ENCODE peak calls at places on chromosomes 13 and 19, in eight cellular contexts. P is Panc1; O is uterus; T is mesendoderm; J is ascending aorta; G is CD4-positive, CD25-positive, alpha-beta regulatory T cell; D is thoracic aorta; E is tibial nerve. X is an unnamed sample.

GRCh38 chr13:40060318-40061007 is 405.0 kb downstream of the COG6 start:
- DNase-seq in P (no peak), O (peak; percentile 89), T (no peak), J (peak; percentile 46), G (no peak), D (peak; percentile 24), E (peak; percentile 49), X (no peak)

GRCh38 chr13:49330546-49330864 is 82.8 kb downstream of the CDADC1 start:
- DNase-seq in P (no peak), O (no peak), T (no peak), J (no peak), G (no peak), D (no peak), E (no peak), X (no peak)

GRCh38 chr13:75724742-75725504 is 88.8 kb downstream of the LMO7 start:
- DNase-seq in P (no peak), O (no peak), T (peak; percentile 17), J (no peak), G (no peak), D (no peak), E (no peak), X (no peak)

GRCh38 chr19:5046339-5047039 is 77.6 kb downstream of the KDM4B start:
- DNase-seq in P (no peak), O (no peak), T (no peak), J (no peak), G (no peak), D (no peak), E (no peak), X (no peak)

GRCh38 chr19:44848036-44848804 is 2.1 kb downstream of the NECTIN2 start:
- DNase-seq in P (no peak), O (peak; percentile 44), T (peak; percentile 93), J (no peak), G (no peak), D (no peak), E (no peak), X (no peak)

GRCh38 chr13:38462605-38463004 is 113.0 kb downstream of the UFM1 start:
- DNase-seq in P (no peak), O (no peak), T (no peak), J (no peak), G (no peak), D (no peak), E (no peak), X (no peak)

GRCh38 chr19:40420766-40421467 is 4.9 kb downstream of the SERTAD1 start:
- DNase-seq in P (no peak), O (peak; percentile 94), T (peak; percentile 93), J (peak; percentile 75), G (peak; percentile 72), D (peak; percentile 76), E (peak; percentile 89), X (peak; percentile 72)

GRCh38 chr19:45154064-45154827 is 6.5 kb downstream of the NKPD1 start:
- DNase-seq in P (no peak), O (no peak), T (peak; percentile 42), J (no peak), G (no peak), D (no peak), E (no peak), X (no peak)

GRCh38 chr19:53867225-53868090 is at the start of gene MYADM:
- DNase-seq in P (peak; percentile 95), O (peak; percentile 100), T (peak; percentile 100), J (peak; percentile 99), G (peak; percentile 100), D (peak; percentile 99), E (peak; percentile 100), X (peak; percentile 100)

GRCh38 chr13:51643114-51643881 is 59.0 kb downstream of the WDFY2 start:
- DNase-seq in P (no peak), O (no peak), T (peak; percentile 89), J (no peak), G (no peak), D (no peak), E (no peak), X (no peak)

GRCh38 chr13:100514788-100515409 is 73.7 kb downstream of the GGACT start:
- DNase-seq in P (peak; percentile 42), O (peak; percentile 82), T (peak; percentile 76), J (no peak), G (peak; percentile 50), D (no peak), E (peak; percentile 80), X (peak; percentile 78)

GRCh38 chr19:40552848-40553247 is 23.8 kb upstream of the SHKBP1 start:
- DNase-seq in P (no peak), O (no peak), T (no peak), J (no peak), G (no peak), D (no peak), E (no peak), X (no peak)

GRCh38 chr13:27131202-27131623 is 40.4 kb downstream of the USP12 start:
- DNase-seq in P (peak; percentile 64), O (no peak), T (peak; percentile 45), J (no peak), G (peak; percentile 70), D (no peak), E (no peak), X (peak; percentile 72)

GRCh38 chr19:55153652-55154264 is 3.8 kb downstream of the TNNI3 start:
- DNase-seq in P (no peak), O (no peak), T (no peak), J (no peak), G (no peak), D (no peak), E (no peak), X (no peak)

GRCh38 chr19:55158848-55159793 is 1.6 kb upstream of the TNNI3 start:
- DNase-seq in P (no peak), O (no peak), T (peak; percentile 75), J (no peak), G (no peak), D (no peak), E (no peak), X (no peak)

GRCh38 chr19:55157064-55157908 is at the start of gene TNNI3:
- DNase-seq in P (no peak), O (no peak), T (no peak), J (no peak), G (no peak), D (no peak), E (no peak), X (no peak)

GRCh38 chr19:55158423-55158822 is 891 bp upstream of the TNNI3 start:
- DNase-seq in P (no peak), O (no peak), T (no peak), J (no peak), G (no peak), D (no peak), E (no peak), X (no peak)

DNA sequence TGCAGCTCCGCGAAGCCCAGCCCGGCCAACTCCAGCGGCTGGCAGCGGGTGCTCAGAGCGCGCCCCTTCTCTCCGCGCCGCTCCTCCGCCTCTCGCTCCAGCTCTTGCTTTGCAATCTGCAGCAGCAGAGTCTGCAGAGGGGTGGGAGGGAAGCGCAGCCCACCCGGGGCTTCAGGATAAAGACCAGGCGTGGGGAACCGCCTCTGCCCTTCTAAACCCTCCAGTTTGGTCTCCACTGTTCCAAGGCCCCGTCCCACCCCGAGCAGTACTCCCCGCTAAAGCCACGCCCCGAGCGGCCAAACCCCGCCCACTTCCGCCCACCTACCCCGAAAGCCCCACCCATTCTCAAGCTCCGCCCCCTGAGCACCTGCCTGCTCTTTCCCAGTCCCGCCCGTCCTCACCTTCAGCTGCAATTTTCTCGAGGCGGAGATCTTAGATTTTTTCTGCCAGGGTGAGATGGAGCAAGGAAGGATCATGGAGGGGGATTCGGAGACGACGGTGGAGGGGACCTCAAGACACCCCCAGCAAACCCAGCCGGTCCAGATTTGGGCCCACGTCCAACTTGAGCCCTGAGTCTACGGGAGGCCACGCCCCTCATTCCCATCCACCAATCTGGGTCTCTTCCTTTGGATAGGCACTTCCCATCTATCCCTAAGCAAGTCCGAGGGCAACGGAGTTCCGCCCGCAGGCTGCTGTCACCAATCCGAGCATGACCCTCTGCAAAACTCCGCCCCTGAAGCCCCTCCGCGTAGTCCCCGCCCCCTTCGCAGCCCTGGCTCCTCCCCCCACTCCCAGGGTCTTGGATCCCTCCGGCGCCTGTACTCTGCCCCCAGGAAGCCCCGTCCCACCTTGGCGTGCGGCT is 1.1 kb downstream of the TNNI3 start:
- DNase-seq in P (peak; percentile 54), O (no peak), T (peak; percentile 91), J (no peak), G (peak; percentile 19), D (no peak), E (no peak), X (peak; percentile 30)
- H3K4me3 ChIP-seq in P (peak overlapping the region; percentile 71), O (no peak overlapping the region), T (peak overlapping the region; percentile 26), J (no peak overlapping the region), G (no peak overlapping the region), D (no peak overlapping the region), E (no peak overlapping the region), X (no peak overlapping the region)

DNA sequence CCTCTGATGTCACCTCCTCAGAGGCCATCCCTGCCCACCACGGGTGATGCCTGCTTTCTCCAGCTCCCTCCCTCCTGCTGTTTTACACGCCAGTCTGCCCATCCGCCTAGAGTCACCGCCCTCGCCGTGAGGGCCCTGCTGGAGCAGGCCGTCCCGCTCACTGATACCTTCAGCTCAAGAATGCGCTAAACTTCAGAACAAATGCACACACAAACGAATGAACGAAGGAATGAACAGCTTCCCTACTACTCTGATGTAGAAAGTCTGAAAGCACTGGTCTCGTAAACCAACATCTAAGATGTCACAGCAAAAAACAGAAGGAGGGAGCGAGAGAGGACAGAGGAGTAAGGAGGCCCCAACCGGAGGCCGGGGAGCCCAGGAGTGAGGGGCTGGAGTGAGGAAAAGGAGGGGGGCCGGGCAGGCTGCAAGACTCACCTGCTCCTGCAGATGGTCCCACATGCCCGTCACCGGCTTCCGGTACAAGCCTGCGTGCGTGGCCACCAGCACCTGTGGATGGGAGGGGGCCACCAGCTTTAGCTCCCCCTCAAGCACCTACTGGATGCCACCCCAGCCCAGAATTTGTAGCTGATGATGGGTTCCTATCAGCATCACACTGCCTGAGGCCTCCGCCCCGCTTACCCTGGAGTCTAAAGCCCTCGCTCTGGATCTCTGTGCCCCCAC is 4.0 kb downstream of the PNKP start:
- DNase-seq in P (no peak), O (no peak), T (no peak), J (no peak), G (no peak), D (no peak), E (no peak), X (no peak)
- H3K27ac ChIP-seq in P (peak overlapping the region; percentile 39), O (no peak overlapping the region), T (no peak overlapping the region), J (no peak overlapping the region), G (no peak overlapping the region), D (no peak overlapping the region), E (no peak overlapping the region), X (no peak overlapping the region)

GRCh38 chr13:20495087-20496023 is 30.3 kb downstream of the CRYL1 start:
- DNase-seq in P (peak; percentile 42), O (peak; percentile 68), T (peak; percentile 60), J (no peak), G (peak; percentile 48), D (peak; percentile 30), E (peak; percentile 91), X (peak; percentile 33)
- H3K4me3 ChIP-seq in P (no peak overlapping the region), O (no peak overlapping the region), T (no peak overlapping the region), J (no peak overlapping the region), G (no peak overlapping the region), D (peak overlapping the region; percentile 29), E (no peak overlapping the region), X (no peak overlapping the region)

DNA sequence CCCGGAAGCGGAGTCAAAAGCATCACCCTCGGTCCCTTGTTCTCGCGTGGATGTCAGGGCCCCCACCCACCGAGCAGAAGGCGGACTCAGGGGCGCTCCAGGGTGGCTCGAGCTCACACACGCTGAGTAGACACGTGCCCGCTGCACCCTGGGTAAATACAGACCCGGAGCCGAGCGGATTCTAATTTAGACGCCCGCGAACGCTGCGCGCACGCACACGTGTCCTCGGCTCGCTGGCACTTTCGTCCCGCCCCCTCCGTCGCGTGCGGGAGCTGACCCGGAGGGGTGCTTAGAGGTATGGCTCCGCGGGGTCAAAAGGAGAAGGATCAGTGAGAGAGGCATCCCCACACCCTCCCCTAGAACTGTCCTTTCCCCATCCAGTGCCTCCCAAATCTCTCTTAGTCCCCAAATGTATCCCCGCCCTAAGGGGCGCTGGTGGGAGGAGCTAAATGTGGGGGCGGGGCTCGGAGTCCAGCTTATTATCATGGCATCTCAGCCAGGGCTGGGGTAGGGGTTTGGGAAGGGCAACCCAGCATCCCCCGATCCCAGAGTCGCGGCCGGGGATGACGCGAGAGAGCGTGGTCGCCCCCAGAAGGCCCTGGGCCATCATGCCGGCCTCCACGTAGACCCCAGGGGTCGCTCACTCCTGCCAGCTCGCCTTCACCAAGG is 451 bp upstream of the ICAM5 start:
- DNase-seq in P (no peak), O (no peak), T (peak; percentile 58), J (no peak), G (peak; percentile 35), D (no peak), E (no peak), X (peak; percentile 39)
- H3K27ac ChIP-seq in P (peak overlapping the region; percentile 75), O (no peak overlapping the region), T (no peak overlapping the region), J (no peak overlapping the region), G (no peak overlapping the region), D (no peak overlapping the region), E (no peak overlapping the region), X (no peak overlapping the region)